ENCODE peak calls at places on chromosomes 12 and 14, in six cellular contexts. Z, P, N, Y, A and R are unnamed samples.

GRCh38 chr12:44875417-44875953 is 630 bp downstream of the NELL2 start:
- DNase-seq in Z (no peak), P (peak; percentile 22), N (no peak), Y (no peak), A (peak; percentile 12), R (no peak)

GRCh38 chr12:68888243-68888642 is 44.7 kb downstream of the CPM start:
- DNase-seq in Z (no peak), P (no peak), N (no peak), Y (no peak), A (no peak), R (no peak)

GRCh38 chr12:54592316-54592715 is 3.9 kb upstream of the PPP1R1A start:
- DNase-seq in Z (no peak), P (no peak), N (peak; percentile 46), Y (no peak), A (no peak), R (no peak)

GRCh38 chr12:53049582-53050318 is at the start of gene TNS2:
- DNase-seq in Z (no peak), P (no peak), N (peak; percentile 74), Y (peak; percentile 84), A (peak; percentile 75), R (peak; percentile 94)

GRCh38 chr14:104973215-104974145 is 4.7 kb downstream of the AHNAK2 start:
- DNase-seq in Z (no peak), P (no peak), N (peak; percentile 95), Y (peak; percentile 85), A (peak; percentile 93), R (peak; percentile 96)

GRCh38 chr14:66143387-66144112 is 342.6 kb upstream of the CCDC196 start:
- DNase-seq in Z (no peak), P (no peak), N (no peak), Y (no peak), A (no peak), R (no peak)

GRCh38 chr14:60025586-60025985 is 66.1 kb upstream of the PCNX4 start:
- DNase-seq in Z (no peak), P (no peak), N (no peak), Y (no peak), A (peak; percentile 6), R (no peak)

GRCh38 chr14:63605041-63605532 is 36.6 kb downstream of the WDR89 start:
- DNase-seq in Z (no peak), P (no peak), N (peak; percentile 30), Y (no peak), A (no peak), R (no peak)

GRCh38 chr12:132398386-132398991 is 69.1 kb upstream of the GALNT9 start:
- DNase-seq in Z (no peak), P (no peak), N (no peak), Y (no peak), A (no peak), R (no peak)

GRCh38 chr14:53055003-53055402 is 98.1 kb downstream of the DDHD1 start:
- DNase-seq in Z (no peak), P (peak; percentile 32), N (peak; percentile 77), Y (no peak), A (peak; percentile 55), R (no peak)

GRCh38 chr12:67237231-67237630 is 31.9 kb upstream of the CAND1 start:
- DNase-seq in Z (no peak), P (no peak), N (no peak), Y (no peak), A (no peak), R (no peak)

GRCh38 chr12:27549801-27550652 is 26.0 kb downstream of the PPFIBP1 start:
- DNase-seq in Z (no peak), P (no peak), N (peak; percentile 99), Y (peak; percentile 87), A (peak; percentile 87), R (peak; percentile 89)

GRCh38 chr12:11795192-11795909 is 145.9 kb downstream of the ETV6 start:
- DNase-seq in Z (no peak), P (no peak), N (no peak), Y (no peak), A (no peak), R (no peak)

GRCh38 chr14:72089625-72090024 is 157.4 kb downstream of the RGS6 start:
- DNase-seq in Z (no peak), P (no peak), N (no peak), Y (no peak), A (no peak), R (no peak)

GRCh38 chr12:89775336-89776005 is 66.8 kb upstream of the ATP2B1 start:
- DNase-seq in Z (no peak), P (no peak), N (no peak), Y (no peak), A (peak; percentile 25), R (no peak)

GRCh38 chr12:64318605-64319004 is 72.0 kb downstream of the C12orf56 start:
- DNase-seq in Z (no peak), P (peak; percentile 20), N (peak; percentile 44), Y (no peak), A (peak; percentile 5), R (no peak)

GRCh38 chr12:22101749-22102243 is 55.8 kb downstream of the CMAS start:
- DNase-seq in Z (no peak), P (no peak), N (peak; percentile 94), Y (no peak), A (no peak), R (no peak)

GRCh38 chr12:56160160-56160763 is 2.1 kb downstream of the MYL6 start:
- DNase-seq in Z (peak; percentile 43), P (peak; percentile 51), N (peak; percentile 54), Y (no peak), A (no peak), R (no peak)

GRCh38 chr14:80364816-80365215 is 153.5 kb upstream of the DIO2 start:
- DNase-seq in Z (no peak), P (no peak), N (no peak), Y (no peak), A (no peak), R (no peak)

GRCh38 chr14:80364274-80364673 is 153.0 kb upstream of the DIO2 start:
- DNase-seq in Z (no peak), P (peak; percentile 8), N (peak; percentile 54), Y (no peak), A (peak; percentile 20), R (no peak)
- TF ChIP-seq CTCF in Z (no peak), P (no peak), N (peak; percentile 65), Y (no peak), A (peak; percentile 40), R (no peak)

DNA sequence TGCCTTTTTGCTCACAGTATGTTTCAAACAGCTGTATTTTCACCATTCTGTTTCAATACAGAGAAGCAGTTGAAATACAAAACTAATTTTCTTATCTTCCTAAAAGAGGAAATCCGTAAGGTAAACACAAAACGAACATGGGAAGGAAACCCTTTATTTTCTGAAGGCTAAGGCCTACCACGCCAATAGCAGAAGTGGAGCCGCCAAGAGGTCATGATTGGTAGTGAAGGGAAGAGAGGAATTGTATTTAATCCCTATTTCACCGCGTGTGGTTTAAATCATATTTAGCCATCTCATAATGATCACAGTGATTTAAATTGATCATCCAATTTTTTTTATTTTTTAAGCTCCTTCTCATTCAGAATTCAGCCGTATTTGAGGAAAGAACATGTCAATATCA is 398.2 kb downstream of the PRKD1 start:
- DNase-seq in Z (no peak), P (no peak), N (peak; percentile 28), Y (no peak), A (peak; percentile 4), R (no peak)
- TF ChIP-seq CTCF in Z (no peak), P (no peak), N (peak; percentile 67), Y (no peak), A (peak; percentile 45), R (no peak)

DNA sequence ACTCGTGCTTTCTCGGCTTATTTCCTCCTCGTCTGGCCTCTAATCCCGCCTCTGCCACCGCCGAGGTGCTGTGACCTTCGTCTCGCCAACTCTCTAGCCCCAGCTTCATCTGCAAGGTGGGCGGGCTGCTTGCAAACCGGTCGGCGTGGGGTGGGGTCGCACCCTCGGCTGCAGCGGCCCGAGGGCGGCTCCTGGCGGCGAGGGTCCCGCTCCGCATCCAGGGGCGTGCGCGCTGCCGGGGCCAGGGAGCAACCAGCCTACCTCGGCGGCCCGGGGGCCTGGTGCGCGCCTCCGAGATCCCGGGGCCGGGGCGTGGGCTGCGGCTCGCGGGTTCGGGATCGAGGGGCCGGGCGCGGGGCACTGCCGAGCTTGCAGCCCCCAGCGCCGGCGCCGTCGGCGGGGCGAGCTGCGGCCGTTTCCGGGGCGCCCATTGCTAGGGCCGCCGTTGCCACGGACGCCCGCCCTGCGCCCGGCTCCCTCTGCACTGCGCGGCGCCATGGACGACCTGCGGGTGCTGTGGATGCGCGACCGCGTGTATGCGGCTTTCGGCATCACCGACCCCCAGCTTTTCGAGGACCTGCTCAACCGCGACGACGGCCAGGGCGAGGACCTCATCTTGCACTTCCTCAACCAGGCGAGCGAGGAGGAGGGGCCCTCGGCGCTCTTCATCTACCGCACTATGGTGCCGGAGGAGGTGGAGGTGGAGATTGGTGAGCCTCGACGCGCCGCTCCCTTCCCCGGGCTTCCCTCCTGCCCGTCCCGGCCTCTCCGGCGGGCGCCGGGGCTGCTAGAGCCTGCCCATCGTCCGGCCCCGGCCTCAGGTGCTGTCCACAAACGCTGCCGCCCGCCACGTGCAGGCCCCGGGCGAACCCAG is at the start of gene DNAH10:
- DNase-seq in Z (peak; percentile 26), P (peak; percentile 80), N (peak; percentile 6), Y (peak; percentile 38), A (peak; percentile 72), R (no peak)
- TF ChIP-seq CTCF in Z (peak; percentile 26), P (peak; percentile 50), N (no peak), Y (no peak), A (peak; percentile 51), R (no peak)

GRCh38 chr12:119642986-119643385 is 24.9 kb upstream of the PRKAB1 start:
- DNase-seq in Z (no peak), P (no peak), N (no peak), Y (no peak), A (no peak), R (no peak)
- TF ChIP-seq CTCF in Z (peak; percentile 25), P (no peak), N (no peak), Y (no peak), A (no peak), R (no peak)

GRCh38 chr14:103315368-103315911 is 18.6 kb upstream of the EIF5 start:
- DNase-seq in Z (no peak), P (no peak), N (peak; percentile 54), Y (peak; percentile 58), A (peak; percentile 60), R (no peak)
- TF ChIP-seq CTCF in Z (no peak), P (no peak), N (no peak), Y (no peak), A (no peak), R (no peak)

GRCh38 chr12:47776471-47777143 is 3.6 kb downstream of the SLC48A1 start:
- DNase-seq in Z (no peak), P (no peak), N (peak; percentile 50), Y (no peak), A (no peak), R (no peak)

GRCh38 chr12:47773062-47773857 is at the start of gene SLC48A1:
- DNase-seq in Z (peak; percentile 67), P (peak; percentile 96), N (peak; percentile 25), Y (peak; percentile 87), A (peak; percentile 91), R (no peak)

GRCh38 chr12:47773858-47774580 is 981 bp downstream of the SLC48A1 start:
- DNase-seq in Z (no peak), P (no peak), N (no peak), Y (no peak), A (no peak), R (no peak)

GRCh38 chr12:47775100-47775911 is 2.3 kb downstream of the SLC48A1 start:
- DNase-seq in Z (no peak), P (no peak), N (peak; percentile 45), Y (peak; percentile 74), A (no peak), R (no peak)

DNA sequence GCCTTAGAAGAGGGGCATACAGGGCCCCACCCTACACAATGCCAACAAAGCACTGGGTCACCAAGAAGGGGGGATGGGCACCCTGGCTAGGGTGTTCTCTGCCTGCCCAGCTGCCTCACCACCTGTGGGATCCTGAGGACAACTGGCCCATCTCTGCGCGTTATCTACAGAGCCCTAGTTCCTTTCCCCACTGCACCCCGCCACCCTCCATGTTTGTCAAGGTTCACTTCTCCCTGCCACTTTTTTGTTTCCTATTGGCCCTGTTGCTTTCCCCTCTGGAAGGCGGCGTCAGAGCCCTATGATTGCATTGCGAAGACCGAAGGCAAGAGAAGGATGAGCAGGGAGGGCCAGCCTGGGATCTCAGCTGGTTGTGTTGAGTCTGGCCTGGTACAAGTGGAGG is 1.6 kb downstream of the SLC48A1 start:
- DNase-seq in Z (no peak), P (no peak), N (no peak), Y (no peak), A (no peak), R (no peak)
- TF ChIP-seq CTCF in Z (no peak), P (no peak), N (no peak), Y (no peak), A (no peak), R (no peak)